ENCODE peak calls at places on chromosomes 11 and 22, in four cellular contexts. K, B, R and D are unnamed samples.

GRCh38 chr11:65741185-65741584 is 20.6 kb upstream of the RNASEH2C start:
- DNase-seq in K (no peak), B (no peak), R (no peak), D (no peak)

GRCh38 chr11:76132268-76132667 is 74.0 kb downstream of the WNT11 start:
- DNase-seq in K (no peak), B (no peak), R (no peak), D (no peak)

GRCh38 chr22:18909556-18909955 is 3.4 kb downstream of the DGCR6 start:
- DNase-seq in K (no peak), B (peak), R (no peak), D (no peak)

GRCh38 chr11:9313648-9314290 is 624 bp downstream of the TMEM41B start:
- DNase-seq in K (peak), B (no peak), R (peak), D (no peak)

GRCh38 chr22:31154975-31155374 is 5.0 kb upstream of the RNF185 start:
- DNase-seq in K (no peak), B (no peak), R (no peak), D (no peak)

GRCh38 chr11:36711104-36711825 is 113.2 kb upstream of the RAG2 start:
- DNase-seq in K (no peak), B (no peak), R (no peak), D (no peak)

GRCh38 chr11:120182357-120182756 is 28.5 kb upstream of the OAF start:
- DNase-seq in K (no peak), B (no peak), R (no peak), D (no peak)

GRCh38 chr11:111913031-111913861 is 712 bp downstream of the HSPB2 start:
- DNase-seq in K (no peak), B (no peak), R (no peak), D (no peak)

GRCh38 chr11:113262594-113262993 is 51.8 kb upstream of the TTC12 start:
- DNase-seq in K (no peak), B (no peak), R (no peak), D (no peak)

GRCh38 chr11:122796128-122796717 is 42.1 kb upstream of the CRTAM start:
- DNase-seq in K (peak), B (peak), R (peak), D (peak)

GRCh38 chr22:17775781-17776470 is 1.7 kb upstream of the BID start:
- DNase-seq in K (no peak), B (no peak), R (no peak), D (no peak)

GRCh38 chr11:44774131-44774530 is 47.4 kb downstream of the TSPAN18 start:
- DNase-seq in K (no peak), B (peak), R (no peak), D (no peak)

GRCh38 chr11:69635210-69635609 is 5.7 kb upstream of the CCND1 start:
- DNase-seq in K (no peak), B (no peak), R (no peak), D (no peak)

GRCh38 chr11:11959601-11960000 is 48.8 kb downstream of the DKK3 start:
- DNase-seq in K (no peak), B (no peak), R (no peak), D (no peak)

GRCh38 chr11:11958403-11958802 is 50.0 kb downstream of the DKK3 start:
- DNase-seq in K (no peak), B (no peak), R (no peak), D (no peak)

GRCh38 chr11:11952036-11952435 is 56.4 kb downstream of the DKK3 start:
- DNase-seq in K (no peak), B (no peak), R (no peak), D (no peak)

GRCh38 chr11:11960687-11961086 is 47.7 kb downstream of the DKK3 start:
- DNase-seq in K (no peak), B (no peak), R (no peak), D (no peak)

DNA sequence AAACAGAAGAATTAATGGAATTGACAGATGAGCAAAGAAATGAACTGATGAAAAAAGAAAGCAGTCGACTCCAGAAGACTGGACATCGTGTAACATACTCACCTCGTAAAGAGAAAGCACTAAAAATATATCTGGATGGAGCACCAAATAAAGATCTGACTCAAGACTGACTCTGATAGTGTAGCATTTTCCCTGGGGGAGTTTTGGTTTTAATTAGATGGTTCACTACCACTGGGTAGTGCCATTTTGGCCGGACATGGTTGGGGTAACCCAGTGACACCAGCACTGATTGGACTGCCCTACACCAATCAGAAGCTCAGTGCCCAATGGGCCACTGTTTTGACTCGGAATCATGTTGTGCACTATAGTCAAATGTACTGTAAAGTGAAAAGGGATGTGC is 52.4 kb downstream of the DKK3 start:
- DNase-seq in K (no peak), B (no peak), R (no peak), D (no peak)
- H4K91ac ChIP-seq in K (no peak), B (no peak), R (no peak), D (no peak)

GRCh38 chr22:39392341-39392948 is 7.1 kb upstream of the TAB1 start:
- DNase-seq in K (no peak), B (no peak), R (no peak), D (peak)

GRCh38 chr22:39401301-39401631 is 1.7 kb downstream of the TAB1 start:
- DNase-seq in K (no peak), B (no peak), R (no peak), D (no peak)

GRCh38 chr22:39396156-39396796 is 3.3 kb upstream of the TAB1 start:
- DNase-seq in K (peak), B (no peak), R (no peak), D (no peak)

GRCh38 chr22:39396797-39397195 is 2.8 kb upstream of the TAB1 start:
- DNase-seq in K (no peak), B (no peak), R (no peak), D (no peak)
- H4K91ac ChIP-seq in K (no peak), B (no peak), R (no peak), D (no peak)

GRCh38 chr11:64246874-64247728 is at the start of gene PPP1R14B:
- DNase-seq in K (peak), B (peak), R (peak), D (peak)
- H4K91ac ChIP-seq in K (peak), B (no peak), R (peak), D (peak)

DNA sequence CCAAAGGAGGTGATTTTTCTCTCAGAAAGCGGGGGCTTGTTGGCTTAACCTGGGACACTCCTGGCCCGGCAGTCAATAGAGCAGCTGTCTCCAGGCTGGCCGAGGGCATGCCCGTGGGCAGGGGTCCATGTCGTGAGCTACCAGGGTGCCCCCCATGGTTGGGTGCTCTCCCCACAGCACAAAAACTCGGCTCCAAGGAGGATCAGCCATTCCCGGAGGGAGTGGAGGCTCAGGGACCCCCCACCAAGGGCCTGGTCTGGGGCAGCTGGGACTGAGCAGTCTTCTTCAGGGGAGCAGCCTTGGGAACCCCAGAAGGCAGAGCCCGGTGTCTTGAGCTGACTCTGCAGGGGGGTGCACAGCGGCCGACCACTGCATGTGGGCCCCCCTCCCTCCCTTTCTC is 20.8 kb upstream of the TH start:
- DNase-seq in K (no peak), B (no peak), R (no peak), D (no peak)
- H4K91ac ChIP-seq in K (no peak), B (no peak), R (no peak), D (no peak)